ENCODE peak calls at places on chromosomes 6 and 20, in six cellular contexts. U is transverse colon, Y is body of pancreas, I is heart left ventricle, X is upper lobe of right lung, M is spleen. Z is an unnamed sample.

GRCh38 chr6:25623874-25624273 is 28.1 kb upstream of the SCGN start:
- DNase-seq in I (no peak), U (no peak), Y (no peak), M (no peak), X (no peak), Z (no peak)

GRCh38 chr6:88529726-88530125 is 363.6 kb upstream of the CNR1 start:
- DNase-seq in X (no peak), M (no peak), I (no peak), U (no peak), Y (no peak), Z (no peak)

GRCh38 chr20:32507998-32508774 is 76.9 kb downstream of the NOL4L start:
- DNase-seq in I (no peak), M (no peak), U (no peak), X (no peak), Y (peak; percentile 8), Z (no peak)

GRCh38 chr6:42742116-42742894 is 3.6 kb downstream of the TBCC start:
- DNase-seq in X (peak; percentile 2), M (no peak), I (no peak), Y (no peak), U (no peak), Z (no peak)

GRCh38 chr6:44058617-44059358 is 68.5 kb downstream of the MRPL14 start:
- DNase-seq in M (peak; percentile 85), Y (peak; percentile 61), U (peak; percentile 64), I (peak; percentile 93), X (peak; percentile 92), Z (no peak)

GRCh38 chr20:50992733-50993457 is 30.0 kb downstream of the KCNG1 start:
- DNase-seq in I (no peak), U (peak; percentile 51), X (no peak), Y (no peak), M (no peak), Z (peak; percentile 88)

GRCh38 chr6:150126641-150127291 is 16.1 kb upstream of the PPP1R14C start:
- DNase-seq in U (no peak), M (no peak), I (no peak), X (no peak), Y (no peak), Z (no peak)

GRCh38 chr20:19265646-19266374 is 53.4 kb downstream of the SLC24A3 start:
- DNase-seq in U (no peak), X (no peak), M (no peak), I (no peak), Y (no peak), Z (peak; percentile 63)

GRCh38 chr6:110528051-110528929 is 51.9 kb upstream of the SLC22A16 start:
- DNase-seq in I (peak; percentile 38), X (no peak), Y (peak; percentile 55), M (no peak), U (peak; percentile 29), Z (no peak)

GRCh38 chr20:47353224-47353696 is 3.2 kb downstream of the ZMYND8 start:
- DNase-seq in I (no peak), M (no peak), X (no peak), Y (no peak), U (no peak), Z (no peak)

GRCh38 chr20:49399329-49399728 is 83.1 kb downstream of the KCNB1 start:
- DNase-seq in X (no peak), Y (peak; percentile 27), I (no peak), M (no peak), U (no peak), Z (no peak)

GRCh38 chr6:109854541-109855308 is 123.4 kb upstream of the GPR6 start:
- DNase-seq in I (no peak), Y (no peak), X (no peak), M (no peak), U (no peak), Z (no peak)

GRCh38 chr20:17169575-17170136 is 57.2 kb upstream of the PCSK2 start:
- DNase-seq in Y (no peak), M (no peak), I (peak; percentile 26), U (no peak), X (no peak), Z (no peak)

GRCh38 chr6:105400501-105400900 is 2.4 kb downstream of the PREP start:
- DNase-seq in Y (no peak), M (no peak), I (no peak), U (no peak), X (no peak), Z (no peak)

GRCh38 chr6:108897371-108897770 is 49.1 kb downstream of the ARMC2 start:
- DNase-seq in I (peak; percentile 62), M (no peak), X (no peak), U (no peak), Y (peak; percentile 53), Z (peak; percentile 41)

GRCh38 chr6:150142657-150143501 is at the start of gene PPP1R14C:
- DNase-seq in X (peak; percentile 88), M (no peak), I (peak; percentile 71), U (peak; percentile 68), Y (peak; percentile 15), Z (no peak)

GRCh38 chr6:143103916-143104315 is 43.2 kb downstream of the AIG1 start:
- DNase-seq in M (no peak), Y (no peak), I (no peak), X (no peak), U (no peak), Z (no peak)

GRCh38 chr20:2052741-2053140 is 48.9 kb upstream of the STK35 start:
- DNase-seq in Y (no peak), X (no peak), M (no peak), U (no peak), I (no peak), Z (no peak)

GRCh38 chr20:32764000-32764960 is 2.1 kb downstream of the DNMT3B start:
- DNase-seq in I (no peak), Y (no peak), X (no peak), M (no peak), U (no peak), Z (no peak)

GRCh38 chr20:1992359-1992758 is 1.5 kb downstream of the PDYN start:
- DNase-seq in I (no peak), U (no peak), M (no peak), X (no peak), Y (no peak), Z (no peak)

GRCh38 chr6:99614430-99615161 is 8.0 kb downstream of the PRDM13 start:
- DNase-seq in U (peak; percentile 17), I (no peak), Y (no peak), X (no peak), M (peak; percentile 79), Z (peak; percentile 46)

GRCh38 chr6:148413321-148414094 is 70.9 kb downstream of the SASH1 start:
- DNase-seq in I (no peak), U (no peak), Y (no peak), M (no peak), X (no peak), Z (no peak)

DNA sequence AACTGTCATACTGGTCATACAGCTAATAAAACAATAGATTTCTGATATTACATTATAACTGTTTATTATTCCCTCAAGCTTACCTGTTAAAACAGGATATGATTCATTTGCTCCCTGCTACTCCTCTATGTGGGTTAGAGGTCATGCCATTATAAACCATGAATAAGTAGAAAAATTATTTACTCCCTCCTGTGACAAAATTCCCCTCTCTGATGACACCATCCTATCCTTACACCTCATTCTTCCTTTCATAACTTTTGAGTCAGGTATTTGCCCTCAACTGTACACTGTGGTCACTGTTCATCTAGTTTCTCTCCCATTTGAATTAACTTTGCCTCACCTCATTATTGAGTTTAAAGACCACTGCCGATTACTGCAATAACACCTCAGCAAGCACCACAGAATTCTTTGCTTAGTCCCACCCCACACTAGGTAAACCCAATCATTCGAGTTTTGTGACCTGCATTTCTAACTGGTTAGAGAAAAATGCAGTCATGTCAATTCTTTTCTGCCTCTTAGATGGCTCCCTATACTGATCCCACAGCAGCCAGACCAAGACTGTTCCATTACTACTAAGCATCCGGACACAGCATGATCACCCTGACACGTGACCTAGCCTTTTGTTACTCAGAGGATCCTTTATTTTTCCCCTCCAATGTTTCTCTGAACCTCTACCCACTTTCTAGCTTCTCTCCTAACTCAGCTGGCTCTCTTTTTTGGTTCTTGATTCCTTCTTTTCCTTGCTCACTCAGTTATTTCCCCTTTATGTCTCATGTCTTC is 88.1 kb downstream of the PDE10A start:
- DNase-seq in I (no peak), X (no peak), Y (no peak), U (no peak), M (no peak), Z (no peak)
- H3K4me3 ChIP-seq in I (no peak overlapping the region), X (no peak overlapping the region), Y (no peak overlapping the region), U (no peak overlapping the region), M (no peak overlapping the region), Z (no peak overlapping the region)

GRCh38 chr20:3821996-3822395 is 1.6 kb downstream of the AP5S1 start:
- DNase-seq in I (no peak), U (no peak), M (peak; percentile 82), X (no peak), Y (no peak), Z (no peak)

GRCh38 chr20:3826420-3826819 is 6.1 kb downstream of the AP5S1 start:
- DNase-seq in Y (no peak), U (no peak), X (no peak), M (no peak), I (no peak), Z (no peak)

GRCh38 chr20:3828798-3829197 is 8.5 kb downstream of the AP5S1 start:
- DNase-seq in U (no peak), Y (no peak), X (no peak), M (no peak), I (no peak), Z (no peak)

GRCh38 chr20:3823881-3824280 is 3.5 kb downstream of the AP5S1 start:
- DNase-seq in X (no peak), I (no peak), Y (no peak), M (no peak), U (no peak), Z (no peak)

GRCh38 chr20:3825526-3825925 is 5.2 kb downstream of the AP5S1 start:
- DNase-seq in I (no peak), X (no peak), M (no peak), U (no peak), Y (no peak), Z (no peak)
- TF ChIP-seq CTCF in I (no peak), X (no peak), M (no peak), U (no peak), Y (no peak), Z (peak; percentile 15)

DNA sequence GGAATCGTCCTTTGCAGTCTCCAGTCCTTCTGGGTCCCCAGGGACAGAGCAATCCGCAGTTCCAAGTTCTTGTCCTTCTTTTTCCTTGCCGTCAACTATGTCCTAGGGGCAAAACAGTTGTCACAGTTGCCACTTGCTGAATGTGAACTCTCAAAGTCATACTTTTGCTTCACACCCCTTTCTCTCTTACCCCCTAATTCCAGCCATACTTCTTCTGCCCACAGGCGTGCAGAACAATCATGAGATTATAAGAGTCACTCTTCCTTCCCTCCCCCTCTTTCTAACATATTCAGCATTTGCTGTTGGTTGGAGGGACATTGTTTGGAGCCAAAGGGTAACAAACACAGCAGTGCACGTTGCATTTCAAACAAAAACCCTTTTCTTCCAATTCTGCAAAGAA is 74.4 kb downstream of the BCAS1 start:
- DNase-seq in I (no peak), X (no peak), U (no peak), M (no peak), Y (no peak), Z (no peak)
- H3K27me3 ChIP-seq in I (no peaks in the 10 kb centered on the region), X (no peaks in the 10 kb centered on the region), U (no peaks in the 10 kb centered on the region), M (no peaks in the 10 kb centered on the region), Y (no peaks in the 10 kb centered on the region), Z (no peaks in the 10 kb centered on the region)

DNA sequence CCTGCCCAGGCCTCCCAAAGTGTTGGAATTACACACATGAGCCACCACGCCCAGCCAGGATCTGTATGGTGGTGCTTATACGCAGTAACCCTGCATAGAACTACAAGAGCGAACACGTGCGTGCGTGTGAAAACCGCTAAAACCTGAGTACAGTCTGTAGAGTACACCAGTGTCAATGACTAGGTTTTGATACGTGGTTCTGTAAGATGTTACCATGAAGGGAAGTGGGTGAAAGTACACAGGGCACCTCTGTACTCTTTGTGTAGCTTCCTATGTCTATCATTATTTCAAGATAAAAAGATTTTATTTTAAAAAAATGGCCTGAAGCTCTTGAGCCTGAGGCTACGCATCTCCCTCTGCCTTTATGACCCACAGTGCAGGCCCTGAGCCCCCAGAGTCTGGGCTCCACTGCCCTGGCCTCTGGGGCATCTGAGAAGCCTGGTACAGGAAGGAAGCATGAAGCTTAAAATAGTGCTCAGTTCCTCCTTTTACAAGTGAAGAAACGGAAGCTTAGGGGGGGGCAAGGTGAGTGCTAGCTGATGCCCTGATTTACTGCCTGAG is 21.6 kb downstream of the LY86 start:
- DNase-seq in M (peak; percentile 89), U (peak; percentile 11), I (no peak), Y (no peak), X (no peak), Z (no peak)
- H3K4me3 ChIP-seq in M (no peak overlapping the region), U (no peak overlapping the region), I (no peak overlapping the region), Y (no peak overlapping the region), X (no peak overlapping the region), Z (no peak overlapping the region)